ENCODE peak calls at places on chromosomes 3 and 15, in seven cellular contexts. C is activated naive CD4-positive, alpha-beta T cell; G is breast epithelium; D is body of pancreas; T is GF-D8; V is T-helper 17 cell; O is cardiac fibroblast. H is an unnamed sample.
A peak's percentile ranks its signal among the peaks of the same experiment; 100 is the strongest.

GRCh38 chr15:85443593-85444328 is 63.4 kb downstream of the AKAP13 start:
- DNase-seq in C (no peak), G (no peak), D (peak; percentile 30), T (no peak), V (no peak), O (peak; percentile 56), H (peak; percentile 86)

GRCh38 chr3:141129049-141130038 is 78.2 kb downstream of the SPSB4 start:
- DNase-seq in C (no peak), G (no peak), D (no peak), T (no peak), V (no peak), O (no peak), H (no peak)

GRCh38 chr15:75452968-75453702 is 1.6 kb upstream of the SIN3A start:
- DNase-seq in C (peak; percentile 43), G (peak; percentile 55), D (peak; percentile 37), T (peak; percentile 22), V (peak; percentile 29), O (peak; percentile 28), H (no peak)

GRCh38 chr3:177565981-177566380 is 368.7 kb upstream of the TBL1XR1 start:
- DNase-seq in C (no peak), G (no peak), D (no peak), T (no peak), V (no peak), O (no peak), H (no peak)

GRCh38 chr15:99427668-99428361 is 138.0 kb upstream of the MEF2A start:
- DNase-seq in C (no peak), G (peak; percentile 30), D (no peak), T (no peak), V (no peak), O (no peak), H (no peak)

GRCh38 chr3:32972482-32973146 is 21.2 kb downstream of the CCR4 start:
- DNase-seq in C (no peak), G (no peak), D (no peak), T (no peak), V (no peak), O (no peak), H (no peak)

GRCh38 chr15:64901914-64902313 is 9.8 kb upstream of the ANKDD1A start:
- DNase-seq in C (no peak), G (no peak), D (no peak), T (no peak), V (no peak), O (no peak), H (no peak)

GRCh38 chr3:45684327-45684892 is 4.8 kb upstream of the SACM1L start:
- DNase-seq in C (no peak), G (no peak), D (no peak), T (no peak), V (no peak), O (no peak), H (no peak)

GRCh38 chr15:47744973-47745372 is 27.7 kb downstream of the SEMA6D start:
- DNase-seq in C (no peak), G (no peak), D (no peak), T (no peak), V (no peak), O (no peak), H (no peak)

H was measured in amniotic epithelial cell.